ENCODE peak calls at places on chromosomes 13 and 19, in eight cellular contexts. One of them, this sample, is unnamed.

GRCh38 chr19:27777242-27777641 is 1435.7 kb downstream of the UQCRFS1 start:
- DNase-seq in GM23248: no peak
- DNase-seq in stomach: no peak
- DNase-seq in lower lobe of right lung: no peak
- DNase-seq in fibroblast of pulmonary artery: no peak
- DNase-seq in CD8-positive, alpha-beta memory T cell: no peak
- DNase-seq in small intestine: no peak
- DNase-seq in testis: no peak
- DNase-seq in this sample: no peak

GRCh38 chr13:109867766-109868165 is 81.4 kb upstream of the IRS2 start:
- DNase-seq in GM23248: no peak
- DNase-seq in stomach: no peak
- DNase-seq in lower lobe of right lung: no peak
- DNase-seq in fibroblast of pulmonary artery: peak; percentile 44
- DNase-seq in CD8-positive, alpha-beta memory T cell: no peak
- DNase-seq in small intestine: peak; percentile 26
- DNase-seq in testis: no peak
- DNase-seq in this sample: no peak

GRCh38 chr19:58059003-58059671 is at the start of gene ZNF135:
- DNase-seq in GM23248: peak; percentile 95
- DNase-seq in stomach: peak; percentile 58
- DNase-seq in lower lobe of right lung: peak; percentile 83
- DNase-seq in fibroblast of pulmonary artery: peak; percentile 77
- DNase-seq in CD8-positive, alpha-beta memory T cell: peak; percentile 72
- DNase-seq in small intestine: peak; percentile 66
- DNase-seq in testis: peak; percentile 90
- DNase-seq in this sample: peak; percentile 38

GRCh38 chr19:47435196-47435595 is 15.9 kb upstream of the MEIS3 start:
- DNase-seq in GM23248: no peak
- DNase-seq in stomach: no peak
- DNase-seq in lower lobe of right lung: peak; percentile 6
- DNase-seq in fibroblast of pulmonary artery: no peak
- DNase-seq in CD8-positive, alpha-beta memory T cell: no peak
- DNase-seq in small intestine: no peak
- DNase-seq in testis: no peak
- DNase-seq in this sample: no peak

GRCh38 chr19:55642153-55643002 is 1.1 kb upstream of the ZNF581 start:
- DNase-seq in GM23248: peak; percentile 63
- DNase-seq in stomach: peak; percentile 39
- DNase-seq in lower lobe of right lung: peak; percentile 65
- DNase-seq in fibroblast of pulmonary artery: no peak
- DNase-seq in CD8-positive, alpha-beta memory T cell: no peak
- DNase-seq in small intestine: no peak
- DNase-seq in testis: peak; percentile 59
- DNase-seq in this sample: no peak

GRCh38 chr19:46976845-46977320 is 42.8 kb upstream of the NPAS1 start:
- DNase-seq in GM23248: peak; percentile 86
- DNase-seq in stomach: peak; percentile 43
- DNase-seq in lower lobe of right lung: no peak
- DNase-seq in fibroblast of pulmonary artery: peak; percentile 76
- DNase-seq in CD8-positive, alpha-beta memory T cell: no peak
- DNase-seq in small intestine: no peak
- DNase-seq in testis: peak; percentile 39
- DNase-seq in this sample: peak; percentile 62

GRCh38 chr19:40718774-40719391 is 2.0 kb downstream of the ITPKC start:
- DNase-seq in GM23248: peak; percentile 81
- DNase-seq in stomach: peak; percentile 92
- DNase-seq in lower lobe of right lung: peak; percentile 91
- DNase-seq in fibroblast of pulmonary artery: peak; percentile 39
- DNase-seq in CD8-positive, alpha-beta memory T cell: no peak
- DNase-seq in small intestine: peak; percentile 96
- DNase-seq in testis: peak; percentile 77
- DNase-seq in this sample: no peak

GRCh38 chr19:38649305-38650179 is 2.1 kb downstream of the ACTN4 start:
- DNase-seq in GM23248: peak; percentile 49
- DNase-seq in stomach: peak; percentile 61
- DNase-seq in lower lobe of right lung: peak; percentile 63
- DNase-seq in fibroblast of pulmonary artery: no peak
- DNase-seq in CD8-positive, alpha-beta memory T cell: no peak
- DNase-seq in small intestine: peak; percentile 93
- DNase-seq in testis: no peak
- DNase-seq in this sample: no peak

GRCh38 chr13:27125357-27126282 is 46.0 kb downstream of the USP12 start:
- DNase-seq in GM23248: no peak
- DNase-seq in stomach: no peak
- DNase-seq in lower lobe of right lung: no peak
- DNase-seq in fibroblast of pulmonary artery: no peak
- DNase-seq in CD8-positive, alpha-beta memory T cell: no peak
- DNase-seq in small intestine: no peak
- DNase-seq in testis: peak; percentile 49
- DNase-seq in this sample: no peak

GRCh38 chr19:18470153-18470552 is 32.2 kb upstream of the ISYNA1 start:
- DNase-seq in GM23248: peak; percentile 34
- DNase-seq in stomach: no peak
- DNase-seq in lower lobe of right lung: no peak
- DNase-seq in fibroblast of pulmonary artery: no peak
- DNase-seq in CD8-positive, alpha-beta memory T cell: no peak
- DNase-seq in small intestine: no peak
- DNase-seq in testis: no peak
- DNase-seq in this sample: no peak

GRCh38 chr13:114128348-114128623 is 4.1 kb downstream of the RASA3 start:
- DNase-seq in GM23248: no peak
- DNase-seq in stomach: no peak
- DNase-seq in lower lobe of right lung: peak; percentile 38
- DNase-seq in fibroblast of pulmonary artery: no peak
- DNase-seq in CD8-positive, alpha-beta memory T cell: no peak
- DNase-seq in small intestine: no peak
- DNase-seq in testis: no peak
- DNase-seq in this sample: no peak

GRCh38 chr19:33214621-33215020 is 11.0 kb downstream of the SLC7A10 start:
- DNase-seq in GM23248: peak; percentile 53
- DNase-seq in stomach: no peak
- DNase-seq in lower lobe of right lung: no peak
- DNase-seq in fibroblast of pulmonary artery: peak; percentile 42
- DNase-seq in CD8-positive, alpha-beta memory T cell: no peak
- DNase-seq in small intestine: peak; percentile 24
- DNase-seq in testis: no peak
- DNase-seq in this sample: no peak

GRCh38 chr13:41244555-41244954 is 18.8 kb downstream of the MTRF1 start:
- DNase-seq in GM23248: peak; percentile 22
- DNase-seq in stomach: no peak
- DNase-seq in lower lobe of right lung: no peak
- DNase-seq in fibroblast of pulmonary artery: no peak
- DNase-seq in CD8-positive, alpha-beta memory T cell: no peak
- DNase-seq in small intestine: no peak
- DNase-seq in testis: no peak
- DNase-seq in this sample: no peak

GRCh38 chr13:113537205-113537604 is 46.7 kb upstream of the DCUN1D2 start:
- DNase-seq in GM23248: no peak
- DNase-seq in stomach: no peak
- DNase-seq in lower lobe of right lung: peak; percentile 10
- DNase-seq in fibroblast of pulmonary artery: no peak
- DNase-seq in CD8-positive, alpha-beta memory T cell: no peak
- DNase-seq in small intestine: no peak
- DNase-seq in testis: peak; percentile 5
- DNase-seq in this sample: no peak

GRCh38 chr13:50422181-50423148 is 407.2 kb downstream of the KCNRG start:
- DNase-seq in GM23248: no peak
- DNase-seq in stomach: no peak
- DNase-seq in lower lobe of right lung: no peak
- DNase-seq in fibroblast of pulmonary artery: no peak
- DNase-seq in CD8-positive, alpha-beta memory T cell: no peak
- DNase-seq in small intestine: peak; percentile 74
- DNase-seq in testis: no peak
- DNase-seq in this sample: no peak

GRCh38 chr13:110277357-110277950 is 29.5 kb downstream of the COL4A1 start:
- DNase-seq in GM23248: no peak
- DNase-seq in stomach: no peak
- DNase-seq in lower lobe of right lung: no peak
- DNase-seq in fibroblast of pulmonary artery: no peak
- DNase-seq in CD8-positive, alpha-beta memory T cell: no peak
- DNase-seq in small intestine: no peak
- DNase-seq in testis: no peak
- DNase-seq in this sample: no peak

GRCh38 chr13:100139822-100140221 is 50.9 kb downstream of the PCCA start:
- DNase-seq in GM23248: no peak
- DNase-seq in stomach: no peak
- DNase-seq in lower lobe of right lung: no peak
- DNase-seq in fibroblast of pulmonary artery: no peak
- DNase-seq in CD8-positive, alpha-beta memory T cell: no peak
- DNase-seq in small intestine: no peak
- DNase-seq in testis: no peak
- DNase-seq in this sample: no peak

GRCh38 chr13:76830805-76831204 is 55.4 kb downstream of the KCTD12 start:
- DNase-seq in GM23248: no peak
- DNase-seq in stomach: no peak
- DNase-seq in lower lobe of right lung: no peak
- DNase-seq in fibroblast of pulmonary artery: no peak
- DNase-seq in CD8-positive, alpha-beta memory T cell: no peak
- DNase-seq in small intestine: no peak
- DNase-seq in testis: no peak
- DNase-seq in this sample: no peak

GRCh38 chr13:41696163-41697003 is 239.0 kb downstream of the RGCC start:
- DNase-seq in GM23248: peak; percentile 85
- DNase-seq in stomach: no peak
- DNase-seq in lower lobe of right lung: no peak
- DNase-seq in fibroblast of pulmonary artery: peak; percentile 76
- DNase-seq in CD8-positive, alpha-beta memory T cell: no peak
- DNase-seq in small intestine: no peak
- DNase-seq in testis: no peak
- DNase-seq in this sample: peak; percentile 90

GRCh38 chr19:923551-924211 is 2.2 kb upstream of the ARID3A start:
- DNase-seq in GM23248: no peak
- DNase-seq in stomach: no peak
- DNase-seq in lower lobe of right lung: no peak
- DNase-seq in fibroblast of pulmonary artery: no peak
- DNase-seq in CD8-positive, alpha-beta memory T cell: no peak
- DNase-seq in small intestine: no peak
- DNase-seq in testis: no peak
- DNase-seq in this sample: no peak

GRCh38 chr19:8054169-8054568 is 1.6 kb downstream of the CCL25 start:
- DNase-seq in GM23248: no peak
- DNase-seq in stomach: no peak
- DNase-seq in lower lobe of right lung: no peak
- DNase-seq in fibroblast of pulmonary artery: no peak
- DNase-seq in CD8-positive, alpha-beta memory T cell: no peak
- DNase-seq in small intestine: peak; percentile 95
- DNase-seq in testis: no peak
- DNase-seq in this sample: no peak

GRCh38 chr19:8056533-8056932 is 4.0 kb downstream of the CCL25 start:
- DNase-seq in GM23248: no peak
- DNase-seq in stomach: no peak
- DNase-seq in lower lobe of right lung: no peak
- DNase-seq in fibroblast of pulmonary artery: no peak
- DNase-seq in CD8-positive, alpha-beta memory T cell: no peak
- DNase-seq in small intestine: no peak
- DNase-seq in testis: no peak
- DNase-seq in this sample: no peak

GRCh38 chr19:8057545-8058270 is 5.1 kb downstream of the CCL25 start:
- DNase-seq in GM23248: no peak
- DNase-seq in stomach: no peak
- DNase-seq in lower lobe of right lung: no peak
- DNase-seq in fibroblast of pulmonary artery: no peak
- DNase-seq in CD8-positive, alpha-beta memory T cell: no peak
- DNase-seq in small intestine: no peak
- DNase-seq in testis: no peak
- DNase-seq in this sample: no peak

GRCh38 chr19:8050274-8051096 is 2.1 kb upstream of the CCL25 start:
- DNase-seq in GM23248: peak; percentile 61
- DNase-seq in stomach: peak; percentile 75
- DNase-seq in lower lobe of right lung: peak; percentile 95
- DNase-seq in fibroblast of pulmonary artery: peak; percentile 71
- DNase-seq in CD8-positive, alpha-beta memory T cell: peak; percentile 79
- DNase-seq in small intestine: peak; percentile 99
- DNase-seq in testis: peak; percentile 94
- DNase-seq in this sample: peak; percentile 41

GRCh38 chr19:8052464-8052859 is at the start of gene CCL25:
- DNase-seq in GM23248: no peak
- DNase-seq in stomach: no peak
- DNase-seq in lower lobe of right lung: no peak
- DNase-seq in fibroblast of pulmonary artery: no peak
- DNase-seq in CD8-positive, alpha-beta memory T cell: no peak
- DNase-seq in small intestine: peak; percentile 65
- DNase-seq in testis: no peak
- DNase-seq in this sample: no peak
- H3K4me3 ChIP-seq in GM23248: no peak within 1 kb of the TSS
- H3K4me3 ChIP-seq in stomach: no peak within 1 kb of the TSS
- H3K4me3 ChIP-seq in lower lobe of right lung: no peak within 1 kb of the TSS
- H3K4me3 ChIP-seq in fibroblast of pulmonary artery: no peak within 1 kb of the TSS
- H3K4me3 ChIP-seq in CD8-positive, alpha-beta memory T cell: no peak within 1 kb of the TSS
- H3K4me3 ChIP-seq in small intestine: peak within 1 kb of the TSS; percentile 49
- H3K4me3 ChIP-seq in testis: no peak within 1 kb of the TSS
- H3K4me3 ChIP-seq in this sample: no peak within 1 kb of the TSS

GRCh38 chr19:15463865-15464371 is 426 bp downstream of the RASAL3 start:
- DNase-seq in GM23248: no peak
- DNase-seq in stomach: peak; percentile 51
- DNase-seq in lower lobe of right lung: peak; percentile 64
- DNase-seq in fibroblast of pulmonary artery: no peak
- DNase-seq in CD8-positive, alpha-beta memory T cell: peak; percentile 86
- DNase-seq in small intestine: peak; percentile 57
- DNase-seq in testis: no peak
- DNase-seq in this sample: no peak
- H3K4me3 ChIP-seq in GM23248: no peak overlapping the region
- H3K4me3 ChIP-seq in stomach: peak overlapping the region; percentile 51
- H3K4me3 ChIP-seq in lower lobe of right lung: peak overlapping the region; percentile 54
- H3K4me3 ChIP-seq in fibroblast of pulmonary artery: no peak overlapping the region
- H3K4me3 ChIP-seq in CD8-positive, alpha-beta memory T cell: peak overlapping the region; percentile 98
- H3K4me3 ChIP-seq in small intestine: peak overlapping the region; percentile 53
- H3K4me3 ChIP-seq in testis: peak overlapping the region; percentile 38
- H3K4me3 ChIP-seq in this sample: no peak overlapping the region

DNA sequence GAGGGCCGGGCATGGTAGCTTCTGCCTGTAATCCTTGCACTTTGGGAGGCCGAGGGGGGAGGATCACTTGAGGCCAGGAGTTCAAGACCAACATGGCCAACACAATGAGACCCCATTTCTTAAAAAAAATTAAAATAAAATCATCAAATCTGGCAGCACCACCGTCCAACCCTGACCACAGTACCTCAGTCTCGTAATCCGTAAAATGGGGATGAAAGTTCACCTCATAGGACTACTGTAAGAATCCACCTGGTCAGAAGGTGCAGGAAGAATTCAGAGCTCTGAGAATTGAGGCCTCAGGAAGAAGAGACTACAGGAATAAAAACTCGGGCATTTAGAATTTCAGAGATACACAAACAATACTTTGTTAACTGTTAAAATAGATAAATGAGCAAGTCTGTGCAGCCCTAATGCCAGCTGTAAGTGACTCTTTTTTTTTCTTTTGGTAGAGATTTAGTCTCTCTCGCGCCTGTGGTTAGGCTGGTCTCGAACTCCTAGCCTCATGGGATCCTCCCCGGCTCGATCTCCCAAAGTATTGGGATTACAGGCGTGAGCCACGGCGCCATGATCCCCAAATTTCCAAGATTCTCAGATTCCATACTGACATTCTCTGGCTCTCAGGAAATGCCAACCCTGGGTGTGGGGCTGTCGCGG is 2.9 kb downstream of the PPP1R13L start:
- DNase-seq in GM23248: no peak
- DNase-seq in stomach: no peak
- DNase-seq in lower lobe of right lung: no peak
- DNase-seq in fibroblast of pulmonary artery: peak; percentile 36
- DNase-seq in CD8-positive, alpha-beta memory T cell: no peak
- DNase-seq in small intestine: no peak
- DNase-seq in testis: no peak
- DNase-seq in this sample: no peak
- H3K4me3 ChIP-seq in GM23248: no peak overlapping the region
- H3K4me3 ChIP-seq in stomach: no peak overlapping the region
- H3K4me3 ChIP-seq in lower lobe of right lung: peak overlapping the region; percentile 28
- H3K4me3 ChIP-seq in fibroblast of pulmonary artery: no peak overlapping the region
- H3K4me3 ChIP-seq in CD8-positive, alpha-beta memory T cell: no peak overlapping the region
- H3K4me3 ChIP-seq in small intestine: peak overlapping the region; percentile 12
- H3K4me3 ChIP-seq in testis: no peak overlapping the region
- H3K4me3 ChIP-seq in this sample: no peak overlapping the region

GRCh38 chr19:10876459-10877240 is 5.3 kb downstream of the CARM1 start:
- DNase-seq in GM23248: peak; percentile 31
- DNase-seq in stomach: no peak
- DNase-seq in lower lobe of right lung: no peak
- DNase-seq in fibroblast of pulmonary artery: no peak
- DNase-seq in CD8-positive, alpha-beta memory T cell: no peak
- DNase-seq in small intestine: no peak
- DNase-seq in testis: no peak
- DNase-seq in this sample: no peak
- H3K4me3 ChIP-seq in GM23248: no peak overlapping the region
- H3K4me3 ChIP-seq in stomach: no peak overlapping the region
- H3K4me3 ChIP-seq in lower lobe of right lung: no peak overlapping the region
- H3K4me3 ChIP-seq in fibroblast of pulmonary artery: no peak overlapping the region
- H3K4me3 ChIP-seq in CD8-positive, alpha-beta memory T cell: no peak overlapping the region
- H3K4me3 ChIP-seq in small intestine: no peak overlapping the region
- H3K4me3 ChIP-seq in testis: no peak overlapping the region
- H3K4me3 ChIP-seq in this sample: no peak overlapping the region

This sample was measured in kidney epithelial cell.